ENCODE peak calls at places on chromosomes 6 and 20, in four cellular contexts. One of them, this sample, is unnamed. For H3K4me1, the result is how much of the 10 kb centered on the place peaks cover.

GRCh38 chr20:1002682-1003561 is 811 bp upstream of the RSPO4 start:
- DNase-seq in mucosa of descending colon: no peak
- DNase-seq in thoracic aorta: no peak
- DNase-seq in IMR-90: no peak
- DNase-seq in this sample: peak

GRCh38 chr6:16319813-16320532 is 81.6 kb downstream of the GMPR start:
- DNase-seq in mucosa of descending colon: peak
- DNase-seq in thoracic aorta: peak
- DNase-seq in IMR-90: peak
- DNase-seq in this sample: no peak

GRCh38 chr20:31630187-31630790 is 7.4 kb upstream of the COX4I2 start:
- DNase-seq in mucosa of descending colon: no peak
- DNase-seq in thoracic aorta: no peak
- DNase-seq in IMR-90: no peak
- DNase-seq in this sample: no peak

GRCh38 chr20:47361268-47361665 is 4.8 kb upstream of the ZMYND8 start:
- DNase-seq in mucosa of descending colon: peak
- DNase-seq in thoracic aorta: no peak
- DNase-seq in IMR-90: no peak
- DNase-seq in this sample: no peak

GRCh38 chr6:3619800-3620199 is 131.7 kb downstream of the PXDC1 start:
- DNase-seq in mucosa of descending colon: no peak
- DNase-seq in thoracic aorta: no peak
- DNase-seq in IMR-90: no peak
- DNase-seq in this sample: no peak

GRCh38 chr20:17558154-17558940 is 11.5 kb upstream of the DSTN start:
- DNase-seq in mucosa of descending colon: peak
- DNase-seq in thoracic aorta: peak
- DNase-seq in IMR-90: peak
- DNase-seq in this sample: no peak

GRCh38 chr6:158168054-158168303 is at the start of gene SERAC1:
- DNase-seq in mucosa of descending colon: no peak
- DNase-seq in thoracic aorta: no peak
- DNase-seq in IMR-90: no peak
- DNase-seq in this sample: no peak

GRCh38 chr20:45320948-45321595 is 13.0 kb upstream of the MATN4 start:
- DNase-seq in mucosa of descending colon: no peak
- DNase-seq in thoracic aorta: no peak
- DNase-seq in IMR-90: no peak
- DNase-seq in this sample: no peak

GRCh38 chr6:15500901-15501805 is 161.7 kb downstream of the DTNBP1 start:
- DNase-seq in mucosa of descending colon: no peak
- DNase-seq in thoracic aorta: no peak
- DNase-seq in IMR-90: no peak
- DNase-seq in this sample: no peak

GRCh38 chr6:115882174-115882573 is 178.5 kb downstream of the FRK start:
- DNase-seq in mucosa of descending colon: no peak
- DNase-seq in thoracic aorta: no peak
- DNase-seq in IMR-90: no peak
- DNase-seq in this sample: no peak

GRCh38 chr6:104644848-104645247 is 214.9 kb downstream of the HACE1 start:
- DNase-seq in mucosa of descending colon: no peak
- DNase-seq in thoracic aorta: no peak
- DNase-seq in IMR-90: no peak
- DNase-seq in this sample: no peak

GRCh38 chr6:136123464-136123863 is 126.6 kb downstream of the MTFR2 start:
- DNase-seq in mucosa of descending colon: no peak
- DNase-seq in thoracic aorta: no peak
- DNase-seq in IMR-90: peak
- DNase-seq in this sample: no peak

GRCh38 chr6:111101987-111102386 is 14.7 kb downstream of the SLC16A10 start:
- DNase-seq in mucosa of descending colon: peak
- DNase-seq in thoracic aorta: no peak
- DNase-seq in IMR-90: no peak
- DNase-seq in this sample: no peak

GRCh38 chr6:142518126-142518525 is 216.3 kb downstream of the ADGRG6 start:
- DNase-seq in mucosa of descending colon: no peak
- DNase-seq in thoracic aorta: no peak
- DNase-seq in IMR-90: no peak
- DNase-seq in this sample: no peak

GRCh38 chr6:155452576-155452975 is 3.1 kb downstream of the NOX3 start:
- DNase-seq in mucosa of descending colon: no peak
- DNase-seq in thoracic aorta: no peak
- DNase-seq in IMR-90: peak
- DNase-seq in this sample: no peak

GRCh38 chr6:91654844-91655192 is 1067.9 kb upstream of the MAP3K7 start:
- DNase-seq in mucosa of descending colon: no peak
- DNase-seq in thoracic aorta: no peak
- DNase-seq in IMR-90: no peak
- DNase-seq in this sample: no peak

GRCh38 chr6:26033132-26033941 is 53.9 kb upstream of the HFE start:
- DNase-seq in mucosa of descending colon: peak
- DNase-seq in thoracic aorta: no peak
- DNase-seq in IMR-90: peak
- DNase-seq in this sample: peak

GRCh38 chr20:24131281-24131680 is 142.7 kb upstream of the GGTLC1 start:
- DNase-seq in mucosa of descending colon: no peak
- DNase-seq in thoracic aorta: no peak
- DNase-seq in IMR-90: no peak
- DNase-seq in this sample: no peak

GRCh38 chr6:162099685-162100084 is 627.9 kb downstream of the PRKN start:
- DNase-seq in mucosa of descending colon: no peak
- DNase-seq in thoracic aorta: no peak
- DNase-seq in IMR-90: peak
- DNase-seq in this sample: no peak

GRCh38 chr20:60092729-60093128 is 134.5 kb downstream of the CDH26 start:
- DNase-seq in mucosa of descending colon: no peak
- DNase-seq in thoracic aorta: no peak
- DNase-seq in IMR-90: no peak
- DNase-seq in this sample: no peak

GRCh38 chr20:50913976-50914375 is 17.3 kb downstream of the ADNP start:
- DNase-seq in mucosa of descending colon: no peak
- DNase-seq in thoracic aorta: no peak
- DNase-seq in IMR-90: peak
- DNase-seq in this sample: no peak

GRCh38 chr20:63538204-63539091 is 1.3 kb upstream of the PTK6 start:
- DNase-seq in mucosa of descending colon: peak
- DNase-seq in thoracic aorta: no peak
- DNase-seq in IMR-90: peak
- DNase-seq in this sample: peak

GRCh38 chr20:63539092-63539430 is 1.9 kb upstream of the PTK6 start:
- DNase-seq in mucosa of descending colon: no peak
- DNase-seq in thoracic aorta: no peak
- DNase-seq in IMR-90: no peak
- DNase-seq in this sample: no peak

GRCh38 chr20:63536241-63536977 is 767 bp downstream of the PTK6 start:
- DNase-seq in mucosa of descending colon: peak
- DNase-seq in thoracic aorta: no peak
- DNase-seq in IMR-90: peak
- DNase-seq in this sample: no peak

GRCh38 chr20:63536997-63537524 is at the start of gene PTK6:
- DNase-seq in mucosa of descending colon: peak
- DNase-seq in thoracic aorta: no peak
- DNase-seq in IMR-90: no peak
- DNase-seq in this sample: no peak

GRCh38 chr20:63537525-63538203 is 488 bp upstream of the PTK6 start:
- DNase-seq in mucosa of descending colon: peak
- DNase-seq in thoracic aorta: no peak
- DNase-seq in IMR-90: peak
- DNase-seq in this sample: peak
- H3K4me3 ChIP-seq in mucosa of descending colon: no peak
- H3K4me3 ChIP-seq in thoracic aorta: peak
- H3K4me3 ChIP-seq in IMR-90: peak
- H3K4me3 ChIP-seq in this sample: peak

DNA sequence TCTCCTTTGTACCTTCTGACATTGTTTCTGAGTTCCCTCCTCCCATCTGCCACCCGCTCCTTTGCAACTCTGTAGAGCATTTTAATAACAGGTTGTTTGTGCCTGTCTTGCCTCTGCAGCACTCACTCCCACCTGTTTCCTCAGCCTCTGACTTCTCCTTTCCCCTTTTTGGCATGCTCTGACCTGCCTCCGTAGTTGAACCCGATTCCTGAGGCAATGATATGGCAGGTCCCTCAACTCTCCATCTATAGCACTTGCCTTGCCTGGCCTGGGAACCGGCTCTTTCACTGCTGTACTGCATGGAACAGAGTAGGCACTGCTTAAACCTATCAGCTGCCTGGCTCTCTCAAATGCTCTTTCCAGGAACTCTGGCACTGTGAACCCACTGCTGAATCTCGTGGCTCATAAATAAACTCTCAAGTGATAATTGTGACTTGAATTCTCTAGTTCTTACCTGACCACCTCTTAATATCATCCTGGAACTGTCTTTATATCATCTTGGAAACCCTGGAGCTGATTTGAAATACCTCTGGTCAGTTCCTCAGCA is 50.3 kb downstream of the UTRN start:
- DNase-seq in mucosa of descending colon: no peak
- DNase-seq in thoracic aorta: no peak
- DNase-seq in IMR-90: no peak
- DNase-seq in this sample: no peak
- H3K4me1 ChIP-seq in mucosa of descending colon: under half
- H3K4me1 ChIP-seq in thoracic aorta: half or more
- H3K4me1 ChIP-seq in IMR-90: under half
- H3K4me1 ChIP-seq in this sample: half or more

DNA sequence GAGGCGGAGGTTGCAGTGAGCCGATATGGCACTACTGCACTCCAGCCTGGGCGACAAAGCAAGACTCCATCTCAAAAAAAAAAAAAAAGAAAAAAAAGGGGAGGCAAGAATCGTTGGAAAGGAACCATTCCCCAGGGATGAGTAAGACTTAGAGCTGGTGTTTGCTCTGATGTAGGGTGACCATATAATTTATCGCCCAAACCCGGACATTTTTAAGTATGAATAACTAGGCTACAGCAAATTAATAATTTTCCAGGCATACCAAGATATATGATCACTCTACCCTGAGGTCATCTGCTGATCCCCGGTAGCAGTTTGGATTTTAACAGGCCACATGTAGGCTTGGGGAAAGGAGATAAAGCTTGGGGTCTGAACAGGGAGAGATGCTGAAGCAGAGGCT is 260.9 kb downstream of the BTBD9 start:
- DNase-seq in mucosa of descending colon: no peak
- DNase-seq in thoracic aorta: no peak
- DNase-seq in IMR-90: peak
- DNase-seq in this sample: no peak
- H3K4me3 ChIP-seq in mucosa of descending colon: no peak
- H3K4me3 ChIP-seq in thoracic aorta: no peak
- H3K4me3 ChIP-seq in IMR-90: no peak
- H3K4me3 ChIP-seq in this sample: no peak

GRCh38 chr6:4853782-4854511 is 77.7 kb downstream of the CDYL start:
- DNase-seq in mucosa of descending colon: no peak
- DNase-seq in thoracic aorta: no peak
- DNase-seq in IMR-90: peak
- DNase-seq in this sample: peak

GRCh38 chr6:4853349-4853748 is 77.1 kb downstream of the CDYL start:
- DNase-seq in mucosa of descending colon: no peak
- DNase-seq in thoracic aorta: no peak
- DNase-seq in IMR-90: no peak
- DNase-seq in this sample: no peak

GRCh38 chr6:4851035-4851434 is 74.8 kb downstream of the CDYL start:
- DNase-seq in mucosa of descending colon: no peak
- DNase-seq in thoracic aorta: no peak
- DNase-seq in IMR-90: no peak
- DNase-seq in this sample: no peak

GRCh38 chr6:4849628-4850027 is 73.4 kb downstream of the CDYL start:
- DNase-seq in mucosa of descending colon: no peak
- DNase-seq in thoracic aorta: no peak
- DNase-seq in IMR-90: no peak
- DNase-seq in this sample: no peak

GRCh38 chr6:4852938-4853337 is 76.7 kb downstream of the CDYL start:
- DNase-seq in mucosa of descending colon: no peak
- DNase-seq in thoracic aorta: no peak
- DNase-seq in IMR-90: no peak
- DNase-seq in this sample: no peak
- H3K4me1 ChIP-seq in mucosa of descending colon: under half
- H3K4me1 ChIP-seq in thoracic aorta: under half
- H3K4me1 ChIP-seq in IMR-90: under half
- H3K4me1 ChIP-seq in this sample: under half

GRCh38 chr6:56688521-56688920 is 45.8 kb upstream of the DST start:
- DNase-seq in mucosa of descending colon: no peak
- DNase-seq in thoracic aorta: no peak
- DNase-seq in IMR-90: no peak
- DNase-seq in this sample: no peak

GRCh38 chr6:56691201-56691595 is 48.5 kb upstream of the DST start:
- DNase-seq in mucosa of descending colon: peak
- DNase-seq in thoracic aorta: no peak
- DNase-seq in IMR-90: no peak
- DNase-seq in this sample: no peak

GRCh38 chr6:56690519-56691200 is 48.0 kb upstream of the DST start:
- DNase-seq in mucosa of descending colon: no peak
- DNase-seq in thoracic aorta: no peak
- DNase-seq in IMR-90: peak
- DNase-seq in this sample: no peak

GRCh38 chr6:56689663-56690062 is 47.0 kb upstream of the DST start:
- DNase-seq in mucosa of descending colon: no peak
- DNase-seq in thoracic aorta: no peak
- DNase-seq in IMR-90: no peak
- DNase-seq in this sample: no peak

DNA sequence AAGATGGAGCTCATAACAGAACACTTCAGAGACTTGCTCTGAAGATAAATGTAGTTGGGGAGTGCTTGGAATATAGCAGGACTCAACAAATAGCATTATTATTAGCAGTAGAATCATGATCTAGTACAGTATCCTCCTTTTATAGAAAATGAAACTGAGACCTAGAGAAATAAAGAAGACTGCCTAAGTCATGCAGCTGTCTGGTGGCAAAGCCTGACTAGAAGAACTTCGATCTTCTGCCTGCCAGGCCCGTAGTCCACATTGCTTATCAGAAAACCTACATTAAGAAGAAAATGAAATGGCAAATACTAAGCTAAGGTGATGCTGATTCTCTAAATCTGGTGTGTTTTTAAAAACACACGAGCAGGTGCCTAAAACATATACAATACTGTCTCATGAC is 46.4 kb upstream of the DST start:
- DNase-seq in mucosa of descending colon: no peak
- DNase-seq in thoracic aorta: no peak
- DNase-seq in IMR-90: no peak
- DNase-seq in this sample: no peak
- H3K4me3 ChIP-seq in mucosa of descending colon: no peak
- H3K4me3 ChIP-seq in thoracic aorta: peak
- H3K4me3 ChIP-seq in IMR-90: no peak
- H3K4me3 ChIP-seq in this sample: no peak

GRCh38 chr6:36679043-36679821 is 718 bp downstream of the CDKN1A start:
- DNase-seq in mucosa of descending colon: peak
- DNase-seq in thoracic aorta: peak
- DNase-seq in IMR-90: peak
- DNase-seq in this sample: peak
- H3K4me1 ChIP-seq in mucosa of descending colon: under half
- H3K4me1 ChIP-seq in thoracic aorta: half or more
- H3K4me1 ChIP-seq in IMR-90: under half
- H3K4me1 ChIP-seq in this sample: under half

DNA sequence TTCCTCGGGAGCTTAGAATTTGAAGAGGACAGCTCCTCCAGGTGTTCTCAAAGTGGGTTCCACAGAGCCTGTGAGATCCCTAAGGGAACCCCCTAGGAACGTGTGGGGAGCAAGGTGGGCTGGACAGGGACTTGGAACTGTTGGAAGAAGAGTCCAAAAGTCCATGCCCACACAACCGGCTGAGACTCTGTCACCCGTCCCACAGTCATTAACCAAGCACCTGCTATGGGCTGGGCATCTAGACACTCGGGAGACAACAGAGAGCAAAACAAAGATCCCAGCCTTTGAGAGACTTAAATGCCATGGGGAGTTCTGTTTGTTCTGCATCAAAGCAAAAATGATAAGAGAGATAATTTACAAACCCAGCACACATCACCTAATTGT is 51.9 kb upstream of the SAYSD1 start:
- DNase-seq in mucosa of descending colon: no peak
- DNase-seq in thoracic aorta: no peak
- DNase-seq in IMR-90: no peak
- DNase-seq in this sample: peak
- H3K4me3 ChIP-seq in mucosa of descending colon: no peak
- H3K4me3 ChIP-seq in thoracic aorta: no peak
- H3K4me3 ChIP-seq in IMR-90: no peak
- H3K4me3 ChIP-seq in this sample: no peak